ENCODE peak calls at places on chromosomes 13 and 19, in six cellular contexts. K is IMR-90, T is neuronal stem cell, I is H1, P is H9, M is trophoblast cell. V is an unnamed sample.

GRCh38 chr13:77330009-77330471 is 3.1 kb upstream of the MYCBP2 start:
- DNase-seq in K (no peak), T (no peak), I (no peak), P (no peak), M (no peak), V (no peak)

GRCh38 chr19:40775632-40776022 is 306 bp downstream of the MIA start:
- DNase-seq in K (no peak), T (no peak), I (no peak), P (no peak), M (no peak), V (no peak)

GRCh38 chr13:114065926-114066774 is 66.3 kb downstream of the RASA3 start:
- DNase-seq in K (no peak), T (no peak), I (no peak), P (no peak), M (no peak), V (no peak)

GRCh38 chr19:35545855-35546381 is 492 bp downstream of the TMEM147 start:
- DNase-seq in K (no peak), T (no peak), I (no peak), P (no peak), M (peak; percentile 50), V (peak; percentile 41)

GRCh38 chr13:79688741-79689140 is 207.8 kb downstream of the NDFIP2 start:
- DNase-seq in K (no peak), T (no peak), I (no peak), P (no peak), M (no peak), V (no peak)

GRCh38 chr13:74026753-74027152 is 107.5 kb downstream of the KLF12 start:
- DNase-seq in K (peak; percentile 37), T (no peak), I (peak; percentile 55), P (peak; percentile 81), M (no peak), V (peak; percentile 46)

GRCh38 chr19:33683881-33684549 is 62.3 kb downstream of the CHST8 start:
- DNase-seq in K (peak; percentile 18), T (peak; percentile 75), I (peak; percentile 89), P (peak; percentile 90), M (peak; percentile 55), V (no peak)

GRCh38 chr13:73303858-73304257 is 245.1 kb downstream of the KLF5 start:
- DNase-seq in K (peak; percentile 75), T (no peak), I (no peak), P (peak; percentile 29), M (no peak), V (no peak)

GRCh38 chr13:22690756-22691155 is 490.0 kb upstream of the SGCG start:
- DNase-seq in K (no peak), T (no peak), I (no peak), P (no peak), M (no peak), V (no peak)

GRCh38 chr19:46728208-46728607 is 11.3 kb upstream of the PRKD2 start:
- DNase-seq in K (no peak), T (no peak), I (no peak), P (no peak), M (no peak), V (no peak)

GRCh38 chr19:35773020-35773809 is 2.1 kb upstream of the ARHGAP33 start:
- DNase-seq in K (peak; percentile 23), T (no peak), I (no peak), P (no peak), M (no peak), V (peak; percentile 46)

GRCh38 chr13:57630661-57631606 is 610 bp upstream of the PCDH17 start:
- DNase-seq in K (no peak), T (no peak), I (peak; percentile 49), P (peak; percentile 35), M (no peak), V (peak; percentile 64)

GRCh38 chr13:102091231-102091630 is 310.6 kb downstream of the FGF14 start:
- DNase-seq in K (no peak), T (no peak), I (peak; percentile 56), P (peak; percentile 89), M (peak; percentile 12), V (peak; percentile 2)

GRCh38 chr13:68176486-68176885 is 946.4 kb upstream of the PCDH9 start:
- DNase-seq in K (peak; percentile 36), T (no peak), I (no peak), P (no peak), M (no peak), V (peak; percentile 76)

GRCh38 chr13:46951516-46951915 is 54.7 kb upstream of the HTR2A start:
- DNase-seq in K (no peak), T (no peak), I (no peak), P (no peak), M (no peak), V (no peak)

GRCh38 chr19:42081584-42082258 is 5.8 kb downstream of the ZNF574 start:
- DNase-seq in K (peak; percentile 65), T (no peak), I (no peak), P (no peak), M (peak; percentile 59), V (peak; percentile 69)

GRCh38 chr19:35095667-35096368 is 19.8 kb upstream of the FXYD3 start:
- DNase-seq in K (no peak), T (no peak), I (no peak), P (no peak), M (peak; percentile 77), V (no peak)

GRCh38 chr19:11196406-11197287 is 698 bp downstream of the KANK2 start:
- DNase-seq in K (peak; percentile 28), T (no peak), I (peak; percentile 71), P (no peak), M (no peak), V (peak; percentile 48)

GRCh38 chr13:66933994-66934393 is 296.1 kb downstream of the PCDH9 start:
- DNase-seq in K (peak; percentile 90), T (no peak), I (no peak), P (no peak), M (no peak), V (peak; percentile 38)

GRCh38 chr19:41302624-41303351 is 7.2 kb upstream of the CCDC97 start:
- DNase-seq in K (no peak), T (no peak), I (no peak), P (no peak), M (no peak), V (no peak)

GRCh38 chr19:15264061-15264932 is 32.0 kb upstream of the EPHX3 start:
- DNase-seq in K (peak; percentile 65), T (peak; percentile 68), I (peak; percentile 93), P (peak; percentile 79), M (peak; percentile 88), V (peak; percentile 73)

GRCh38 chr19:38735257-38735686 is 9.0 kb downstream of the CAPN12 start:
- DNase-seq in K (no peak), T (no peak), I (peak; percentile 82), P (peak; percentile 86), M (peak; percentile 64), V (no peak)

GRCh38 chr13:90201676-90202425 is 1145.6 kb upstream of the MIR17HG start:
- DNase-seq in K (no peak), T (no peak), I (no peak), P (no peak), M (no peak), V (peak; percentile 75)

GRCh38 chr13:99506632-99507031 is 5.4 kb downstream of the TM9SF2 start:
- DNase-seq in K (no peak), T (no peak), I (no peak), P (no peak), M (no peak), V (no peak)

GRCh38 chr13:97749174-97749573 is 204.3 kb upstream of the IPO5 start:
- DNase-seq in K (peak; percentile 1), T (no peak), I (no peak), P (no peak), M (peak; percentile 55), V (no peak)

GRCh38 chr19:18424890-18425514 is 5.8 kb downstream of the SSBP4 start:
- DNase-seq in K (no peak), T (no peak), I (no peak), P (no peak), M (no peak), V (no peak)

GRCh38 chr13:32211788-32212187 is 103.4 kb downstream of the ZAR1L start:
- DNase-seq in K (peak; percentile 95), T (no peak), I (no peak), P (no peak), M (peak; percentile 67), V (peak; percentile 92)

GRCh38 chr13:43127103-43127817 is 103.9 kb downstream of the DNAJC15 start:
- DNase-seq in K (no peak), T (no peak), I (no peak), P (no peak), M (no peak), V (peak; percentile 28)
- H2BK120ac ChIP-seq in K (no peak overlapping the region), T (no peak overlapping the region), I (no peak overlapping the region), P (no peak overlapping the region), M (peak overlapping the region; percentile 36), V (no peak overlapping the region)

GRCh38 chr19:12937243-12938053 is 961 bp upstream of the CALR start:
- DNase-seq in K (no peak), T (no peak), I (peak; percentile 77), P (peak; percentile 77), M (peak; percentile 34), V (peak; percentile 55)

GRCh38 chr19:12939908-12940533 is 1.6 kb downstream of the CALR start:
- DNase-seq in K (no peak), T (no peak), I (no peak), P (no peak), M (no peak), V (no peak)

GRCh38 chr19:12939292-12939606 is 840 bp downstream of the CALR start:
- DNase-seq in K (peak; percentile 66), T (no peak), I (no peak), P (no peak), M (peak; percentile 39), V (peak; percentile 49)

GRCh38 chr19:12938054-12938535 is 314 bp upstream of the CALR start:
- DNase-seq in K (peak; percentile 99), T (peak; percentile 99), I (peak; percentile 98), P (peak; percentile 98), M (peak; percentile 100), V (peak; percentile 100)

GRCh38 chr19:12938536-12939291 is at the start of gene CALR:
- DNase-seq in K (no peak), T (no peak), I (no peak), P (no peak), M (peak; percentile 64), V (peak; percentile 58)
- H2AFZ ChIP-seq in K (peak within 1 kb of the TSS; percentile 94), T (peak within 1 kb of the TSS; percentile 82), I (no peak within 1 kb of the TSS), P (no peak within 1 kb of the TSS), M (peak within 1 kb of the TSS; percentile 90), V (peak within 1 kb of the TSS; percentile 87)

GRCh38 chr13:113001251-113002140 is 32.5 kb downstream of the MCF2L start:
- DNase-seq in K (peak; percentile 3), T (peak; percentile 55), I (no peak), P (peak; percentile 57), M (peak; percentile 85), V (peak; percentile 18)
- H3K23ac ChIP-seq in K (no peak overlapping the region), T (peak overlapping the region; percentile 74), I (no peak overlapping the region), P (no peak overlapping the region), M (no peak overlapping the region), V (no peak overlapping the region)

GRCh38 chr19:45079063-45079910 is at the start of gene GEMIN7:
- DNase-seq in K (peak; percentile 59), T (peak; percentile 78), I (peak; percentile 92), P (peak; percentile 89), M (peak; percentile 77), V (peak; percentile 78)
- H2BK120ac ChIP-seq in K (peak within 1 kb of the TSS; percentile 45), T (peak within 1 kb of the TSS; percentile 81), I (peak within 1 kb of the TSS; percentile 79), P (no peak within 1 kb of the TSS), M (peak within 1 kb of the TSS; percentile 37), V (no peak within 1 kb of the TSS)

GRCh38 chr13:65756071-65756671 is 1474.0 kb downstream of the PCDH9 start:
- DNase-seq in K (no peak), T (no peak), I (no peak), P (no peak), M (no peak), V (no peak)

DNA sequence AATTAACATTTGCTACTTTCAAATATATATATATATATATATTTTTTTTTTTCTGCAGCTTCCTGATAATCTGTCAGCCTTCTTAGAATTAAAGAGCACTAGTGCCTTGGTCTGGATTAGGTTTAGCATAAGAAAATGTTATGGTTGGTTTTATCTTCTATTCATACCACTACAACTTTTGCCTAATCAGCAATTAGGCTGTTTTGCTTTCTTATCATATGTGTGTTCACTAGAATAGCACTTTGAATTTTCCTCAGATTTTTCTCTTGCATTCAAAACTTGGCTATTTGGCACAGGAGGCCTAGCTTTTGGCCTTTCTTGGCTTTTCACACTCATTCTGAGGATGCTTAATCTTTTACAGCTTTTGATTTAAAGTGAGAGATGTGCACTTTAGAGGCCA is 1468.1 kb downstream of the PCDH9 start:
- DNase-seq in K (no peak), T (no peak), I (no peak), P (no peak), M (no peak), V (no peak)
- H2AFZ ChIP-seq in K (no peak overlapping the region), T (peak overlapping the region; percentile 27), I (no peak overlapping the region), P (no peak overlapping the region), M (no peak overlapping the region), V (no peak overlapping the region)

V was measured in mesenchymal stem cell.